ENCODE peak calls at places on chromosomes 12 and 14, in eight cellular contexts. Z, L, E, D, Y, B, T and H are unnamed samples.
A peak's percentile ranks its signal among the peaks of the same experiment; 100 is the strongest.

GRCh38 chr12:5081016-5081415 is 37.3 kb downstream of the KCNA5 start:
- DNase-seq in Z (no peak), L (no peak), E (no peak), D (peak; percentile 54), Y (no peak), B (no peak), T (peak; percentile 90), H (no peak)

GRCh38 chr12:42309996-42310395 is 15.9 kb downstream of the ZCRB1 start:
- DNase-seq in Z (no peak), L (no peak), E (no peak), D (no peak), Y (no peak), B (no peak), T (no peak), H (no peak)

GRCh38 chr12:96108321-96108720 is 72.9 kb upstream of the LTA4H start:
- DNase-seq in Z (no peak), L (no peak), E (no peak), D (peak; percentile 66), Y (no peak), B (no peak), T (peak; percentile 47), H (no peak)

GRCh38 chr12:18861287-18861858 is 123.5 kb downstream of the CAPZA3 start:
- DNase-seq in Z (no peak), L (peak; percentile 44), E (no peak), D (no peak), Y (peak; percentile 43), B (no peak), T (no peak), H (peak; percentile 49)

GRCh38 chr14:103142031-103142430 is 18.8 kb downstream of the TNFAIP2 start:
- DNase-seq in Z (no peak), L (no peak), E (no peak), D (no peak), Y (peak; percentile 99), B (no peak), T (no peak), H (no peak)

GRCh38 chr14:92676031-92676430 is 72.4 kb downstream of the LGMN start:
- DNase-seq in Z (no peak), L (no peak), E (no peak), D (no peak), Y (no peak), B (no peak), T (no peak), H (no peak)

GRCh38 chr14:79587875-79588274 is 623.4 kb downstream of the DIO2 start:
- DNase-seq in Z (no peak), L (no peak), E (no peak), D (no peak), Y (no peak), B (no peak), T (no peak), H (no peak)

GRCh38 chr12:124640096-124640495 is 72.7 kb upstream of the NCOR2 start:
- DNase-seq in Z (no peak), L (peak; percentile 81), E (no peak), D (no peak), Y (no peak), B (peak; percentile 44), T (no peak), H (peak; percentile 85)

GRCh38 chr12:29782285-29782820 is 1.4 kb downstream of the TMTC1 start:
- DNase-seq in Z (no peak), L (no peak), E (no peak), D (no peak), Y (peak; percentile 15), B (peak; percentile 42), T (no peak), H (peak; percentile 4)

GRCh38 chr12:50017047-50017446 is 8.2 kb downstream of the RACGAP1 start:
- DNase-seq in Z (peak; percentile 65), L (peak; percentile 63), E (no peak), D (peak; percentile 58), Y (no peak), B (peak; percentile 89), T (no peak), H (peak; percentile 88)

GRCh38 chr12:6494351-6494743 is 445 bp downstream of the NCAPD2 start:
- DNase-seq in Z (no peak), L (no peak), E (no peak), D (no peak), Y (peak; percentile 48), B (no peak), T (no peak), H (no peak)

GRCh38 chr12:632102-632696 is 31.0 kb downstream of the NINJ2 start:
- DNase-seq in Z (no peak), L (peak; percentile 86), E (no peak), D (no peak), Y (no peak), B (peak; percentile 94), T (peak; percentile 54), H (peak; percentile 96)

GRCh38 chr12:107441906-107442305 is 243.7 kb upstream of the PWP1 start:
- DNase-seq in Z (no peak), L (peak; percentile 27), E (no peak), D (no peak), Y (no peak), B (peak; percentile 62), T (no peak), H (no peak)

GRCh38 chr12:6222009-6222702 is 22.0 kb downstream of the CD9 start:
- DNase-seq in Z (no peak), L (no peak), E (no peak), D (no peak), Y (no peak), B (no peak), T (no peak), H (peak; percentile 14)

GRCh38 chr14:100775351-100775830 is 48.7 kb downstream of the DLK1 start:
- DNase-seq in Z (no peak), L (no peak), E (no peak), D (no peak), Y (no peak), B (no peak), T (no peak), H (no peak)

GRCh38 chr14:67815573-67816235 is 686 bp downstream of the ZFYVE26 start:
- DNase-seq in Z (no peak), L (peak; percentile 14), E (no peak), D (no peak), Y (no peak), B (peak; percentile 51), T (no peak), H (peak; percentile 55)

GRCh38 chr14:58744951-58745350 is 107.2 kb downstream of the DACT1 start:
- DNase-seq in Z (no peak), L (no peak), E (no peak), D (no peak), Y (no peak), B (no peak), T (no peak), H (no peak)

GRCh38 chr14:20697273-20698017 is 8.9 kb downstream of the ANG start:
- DNase-seq in Z (peak; percentile 65), L (peak; percentile 57), E (peak; percentile 18), D (peak; percentile 68), Y (peak; percentile 3), B (peak; percentile 58), T (peak; percentile 73), H (peak; percentile 68)

GRCh38 chr12:115320451-115320850 is 636.5 kb upstream of the TBX3 start:
- DNase-seq in Z (no peak), L (no peak), E (no peak), D (no peak), Y (no peak), B (no peak), T (no peak), H (no peak)

GRCh38 chr12:52975820-52976573 is 27.1 kb downstream of the KRT18 start:
- DNase-seq in Z (no peak), L (peak; percentile 48), E (no peak), D (peak; percentile 59), Y (no peak), B (peak; percentile 22), T (peak; percentile 86), H (peak; percentile 93)

GRCh38 chr14:32820686-32821085 is 118.0 kb upstream of the NPAS3 start:
- DNase-seq in Z (no peak), L (no peak), E (no peak), D (no peak), Y (no peak), B (no peak), T (no peak), H (no peak)

GRCh38 chr14:36973806-36974442 is 198.5 kb downstream of the SLC25A21 start:
- DNase-seq in Z (no peak), L (no peak), E (no peak), D (no peak), Y (no peak), B (peak; percentile 56), T (no peak), H (peak; percentile 80)

GRCh38 chr12:90456248-90456647 is 498.7 kb downstream of the CCER1 start:
- DNase-seq in Z (no peak), L (no peak), E (no peak), D (no peak), Y (no peak), B (no peak), T (no peak), H (no peak)

GRCh38 chr12:57740656-57741412 is 2.3 kb upstream of the AGAP2 start:
- DNase-seq in Z (no peak), L (no peak), E (no peak), D (peak; percentile 56), Y (no peak), B (no peak), T (peak; percentile 37), H (no peak)

GRCh38 chr14:82366803-82367202 is 833.1 kb upstream of the SEL1L start:
- DNase-seq in Z (no peak), L (no peak), E (no peak), D (no peak), Y (no peak), B (no peak), T (no peak), H (no peak)

GRCh38 chr12:76368230-76368629 is 20.0 kb upstream of the BBS10 start:
- DNase-seq in Z (no peak), L (no peak), E (no peak), D (no peak), Y (no peak), B (no peak), T (no peak), H (no peak)